ENCODE peak calls at places on chromosomes 4 and X, in eight cellular contexts. G, M, L, V, S, F, B and W are unnamed samples.

GRCh38 chr4:123546123-123546654 is 149.6 kb downstream of the SPRY1 start:
- DNase-seq in G (no peak), M (peak), L (no peak), V (no peak), S (no peak), F (no peak), B (no peak), W (no peak)

GRCh38 chr4:78704981-78705757 is 71.0 kb upstream of the BMP2K start:
- DNase-seq in G (no peak), M (peak), L (no peak), V (no peak), S (peak), F (no peak), B (peak), W (no peak)

GRCh38 chr4:93147524-93148212 is 680.9 kb upstream of the ATOH1 start:
- DNase-seq in G (no peak), M (no peak), L (no peak), V (no peak), S (no peak), F (no peak), B (no peak), W (no peak)

GRCh38 chr4:28267166-28267565 is 1406.5 kb downstream of the STIM2 start:
- DNase-seq in G (no peak), M (no peak), L (no peak), V (no peak), S (no peak), F (no peak), B (no peak), W (no peak)

GRCh38 chrX:2220296-2220695 is 280.5 kb downstream of the DHRSX start:
- DNase-seq in G (no peak), M (no peak), L (no peak), V (no peak), S (no peak), F (no peak), B (no peak), W (no peak)

GRCh38 chr4:117085185-117085701 is at the start of gene TRAM1L1:
- DNase-seq in G (no peak), M (peak), L (no peak), V (peak), S (peak), F (peak), B (peak), W (peak)

GRCh38 chr4:169279111-169279510 is 8.4 kb upstream of the SH3RF1 start:
- DNase-seq in G (no peak), M (no peak), L (no peak), V (no peak), S (no peak), F (no peak), B (peak), W (no peak)

GRCh38 chr4:81647388-81647787 is 175.7 kb upstream of the RASGEF1B start:
- DNase-seq in G (no peak), M (no peak), L (no peak), V (no peak), S (no peak), F (no peak), B (no peak), W (no peak)

GRCh38 chrX:24081661-24082154 is 27.0 kb downstream of the EIF2S3 start:
- DNase-seq in G (peak), M (peak), L (no peak), V (peak), S (peak), F (peak), B (peak), W (no peak)

GRCh38 chrX:138519296-138519695 is 192.2 kb downstream of the FGF13 start:
- DNase-seq in G (no peak), M (no peak), L (no peak), V (no peak), S (no peak), F (no peak), B (no peak), W (no peak)